ENCODE peak calls at places on chromosomes 1 and 21, in six cellular contexts. M is WTC11, J is endothelial cell of umbilical vein, P is H1, Q is HepG2, X is K562. V is an unnamed sample.

GRCh38 chr1:8382608-8383525 is 65.0 kb downstream of the SLC45A1 start:
- DNase-seq in Q (no peak), J (no peak), P (no peak), M (no peak), X (no peak), V (no peak)

GRCh38 chr1:62321438-62321837 is 2.2 kb upstream of the KANK4 start:
- DNase-seq in Q (no peak), X (no peak), J (no peak), M (no peak), P (no peak), V (peak; percentile 55)

GRCh38 chr1:50420689-50421365 is 2.4 kb downstream of the DMRTA2 start:
- DNase-seq in J (no peak), Q (no peak), P (peak; percentile 81), X (no peak), M (peak; percentile 70), V (no peak)

GRCh38 chr1:187044393-187044792 is 215.6 kb downstream of the PLA2G4A start:
- DNase-seq in P (no peak), X (no peak), Q (no peak), J (no peak), M (no peak), V (no peak)

GRCh38 chr21:35257413-35257812 is 208.3 kb upstream of the RUNX1 start:
- DNase-seq in Q (no peak), P (no peak), J (peak; percentile 97), M (no peak), X (no peak), V (peak; percentile 60)

GRCh38 chr1:47569681-47570470 is 132.0 kb downstream of the FOXD2 start:
- DNase-seq in M (peak; percentile 51), P (no peak), X (no peak), J (peak; percentile 93), Q (peak; percentile 64), V (peak; percentile 84)

GRCh38 chr1:169741666-169742394 is 8.0 kb upstream of the SELE start:
- DNase-seq in M (no peak), X (no peak), P (no peak), J (no peak), Q (no peak), V (no peak)

GRCh38 chr1:159916240-159917051 is 8.9 kb downstream of the TAGLN2 start:
- DNase-seq in X (no peak), M (no peak), Q (peak; percentile 60), J (peak; percentile 91), P (no peak), V (peak; percentile 94)

GRCh38 chr1:228937851-228938247 is 202.6 kb downstream of the RHOU start:
- DNase-seq in Q (no peak), M (no peak), X (no peak), P (no peak), J (no peak), V (no peak)

GRCh38 chr1:228937351-228937750 is 202.1 kb downstream of the RHOU start:
- DNase-seq in J (no peak), P (no peak), M (no peak), X (no peak), Q (no peak), V (no peak)

GRCh38 chr1:228935198-228935663 is 200.0 kb downstream of the RHOU start:
- DNase-seq in M (no peak), J (no peak), X (no peak), P (no peak), Q (peak; percentile 92), V (no peak)

GRCh38 chr1:228936881-228937280 is 201.6 kb downstream of the RHOU start:
- DNase-seq in P (no peak), J (no peak), M (no peak), X (no peak), Q (no peak), V (no peak)

GRCh38 chr1:228935855-228936727 is 200.8 kb downstream of the RHOU start:
- DNase-seq in X (no peak), M (no peak), Q (no peak), J (no peak), P (no peak), V (no peak)
- TF ChIP-seq JUN in X (no peak), M (no peak), Q (no peak), J (no peak), P (no peak), V (no peak)

DNA sequence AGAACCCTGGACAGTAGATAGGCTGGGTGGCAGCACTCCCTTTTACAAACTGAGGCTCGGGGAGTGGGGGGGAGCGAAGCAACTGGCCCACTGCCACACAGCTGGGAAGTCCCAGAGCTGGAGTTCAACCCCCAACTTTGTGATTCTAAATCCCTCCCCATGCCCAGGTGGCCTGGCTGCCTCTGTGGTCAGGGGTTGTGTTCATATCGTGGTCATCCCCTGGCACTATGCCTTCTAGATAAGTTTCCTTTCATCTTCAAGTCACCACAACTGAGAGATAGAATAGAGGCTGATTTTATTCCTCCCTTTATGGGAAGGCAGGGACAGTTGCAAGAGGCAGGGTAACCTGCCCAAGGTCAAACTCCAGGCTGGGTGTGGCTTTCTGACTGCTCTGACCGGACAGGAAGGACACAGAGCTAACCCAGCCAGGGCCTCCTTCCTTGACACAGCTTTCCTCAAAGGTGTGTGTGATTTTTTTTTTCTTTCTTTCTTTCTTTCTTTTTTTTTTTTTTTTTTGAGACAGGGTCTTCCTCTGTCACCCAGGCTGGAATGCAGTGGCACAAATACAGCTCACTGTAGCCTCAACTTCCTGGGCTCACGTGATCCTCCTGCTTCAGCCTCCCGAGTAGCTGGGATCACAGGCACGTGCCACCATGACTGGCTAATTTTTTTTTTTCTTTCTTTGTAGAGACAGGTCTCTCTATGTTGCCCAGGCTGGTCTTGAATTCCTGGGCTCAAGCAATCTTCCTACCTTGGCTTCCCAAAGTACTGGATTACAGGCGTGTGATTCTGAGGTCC is 18.4 kb upstream of the TNFRSF1B start:
- DNase-seq in J (no peak), M (no peak), P (no peak), Q (peak; percentile 25), X (peak; percentile 46), V (no peak)
- TF ChIP-seq JUN in J (no peak), M (no peak), P (no peak), Q (no peak), X (no peak), V (no peak)

DNA sequence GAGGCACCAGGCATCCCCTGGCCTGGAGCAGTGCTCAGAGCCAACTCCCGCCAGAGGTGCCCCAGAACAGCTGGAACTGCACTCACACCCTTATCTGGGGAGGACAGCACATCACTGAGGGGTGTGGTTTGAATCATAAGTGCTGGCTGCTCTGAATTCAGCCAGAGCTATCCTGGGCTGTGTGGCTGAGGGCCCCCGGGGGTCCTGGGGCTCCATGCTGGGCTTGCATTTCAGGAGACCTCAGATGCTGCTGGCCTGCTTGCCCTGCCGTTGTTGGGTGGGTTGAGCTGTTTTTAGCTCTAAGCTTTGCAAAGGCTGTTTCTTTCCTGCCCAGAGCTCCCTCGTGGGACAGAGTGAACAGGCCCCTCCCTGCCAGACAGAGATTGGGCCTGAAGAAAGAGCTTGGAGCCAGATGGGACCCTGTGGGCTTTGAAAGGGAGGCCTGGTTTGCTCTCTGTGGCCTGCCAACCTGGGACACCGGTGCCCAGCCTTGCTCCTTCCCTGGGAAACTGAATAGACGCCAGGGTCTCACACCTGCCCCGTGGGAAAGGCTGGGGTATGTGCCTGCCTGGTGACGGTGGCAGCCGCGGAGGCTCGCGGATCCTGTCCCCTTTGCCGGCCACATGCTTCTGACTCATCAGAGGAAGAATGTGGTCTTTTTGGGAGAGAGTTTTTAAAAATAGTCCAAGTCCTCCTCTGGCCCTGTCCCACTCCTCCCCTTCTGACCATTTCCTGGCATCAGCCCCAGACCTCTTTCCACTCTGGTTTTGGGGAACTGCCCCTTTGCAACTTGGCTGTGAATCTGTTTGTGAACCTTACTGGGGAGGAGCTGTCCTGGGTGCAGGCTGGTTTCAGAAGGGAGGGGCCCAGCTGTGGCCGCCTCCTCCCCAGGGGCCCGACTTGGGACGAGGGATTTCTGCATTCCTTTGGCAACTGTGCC is 30.0 kb downstream of the ARHGEF10L start:
- DNase-seq in M (no peak), Q (peak; percentile 44), X (peak; percentile 77), P (no peak), J (no peak), V (no peak)
- TF ChIP-seq JUN in M (no peak), Q (no peak), X (no peak), P (no peak), J (no peak), V (no peak)

DNA sequence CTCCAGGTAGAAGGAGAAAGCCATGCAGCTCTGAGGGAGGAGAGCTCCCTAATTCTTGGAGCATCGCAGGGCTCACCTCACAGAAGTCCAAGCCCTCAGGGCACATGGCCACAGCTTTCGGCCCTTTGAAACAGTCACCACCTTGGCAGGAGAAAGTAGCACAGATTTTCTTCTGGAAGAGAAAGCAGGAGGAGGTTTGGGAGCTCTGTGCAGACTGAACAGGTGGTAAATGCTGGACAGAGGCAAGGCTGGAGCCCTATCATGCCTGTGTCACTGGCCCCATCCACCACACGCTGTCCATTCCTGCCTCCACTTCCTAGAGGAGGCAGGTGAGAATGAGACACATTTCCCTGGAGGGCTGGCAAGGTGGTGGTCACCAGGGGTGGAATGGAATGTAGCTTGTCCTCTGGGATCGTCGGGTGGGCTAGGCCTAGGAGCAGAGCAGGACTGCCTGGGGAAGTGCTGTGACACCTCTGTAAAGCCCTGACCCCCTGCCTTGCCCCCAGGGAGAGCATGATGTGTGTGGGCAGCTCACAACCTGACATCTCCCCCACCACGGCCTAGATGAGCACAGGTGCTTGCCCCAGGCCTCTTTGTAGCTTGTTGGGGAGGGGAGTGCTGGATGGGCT is 2.8 kb upstream of the INPP5B start:
- DNase-seq in P (no peak), J (no peak), Q (no peak), M (no peak), X (no peak), V (no peak)
- TF ChIP-seq JUN in P (no peak), J (no peak), Q (no peak), M (no peak), X (no peak), V (no peak)

GRCh38 chr21:33975548-33976081 is 60.0 kb upstream of the ATP5PO start:
- DNase-seq in P (peak; percentile 39), Q (no peak), X (no peak), J (no peak), M (no peak), V (no peak)
- TF ChIP-seq JUN in P (no peak), Q (no peak), X (no peak), J (no peak), M (no peak), V (no peak)

DNA sequence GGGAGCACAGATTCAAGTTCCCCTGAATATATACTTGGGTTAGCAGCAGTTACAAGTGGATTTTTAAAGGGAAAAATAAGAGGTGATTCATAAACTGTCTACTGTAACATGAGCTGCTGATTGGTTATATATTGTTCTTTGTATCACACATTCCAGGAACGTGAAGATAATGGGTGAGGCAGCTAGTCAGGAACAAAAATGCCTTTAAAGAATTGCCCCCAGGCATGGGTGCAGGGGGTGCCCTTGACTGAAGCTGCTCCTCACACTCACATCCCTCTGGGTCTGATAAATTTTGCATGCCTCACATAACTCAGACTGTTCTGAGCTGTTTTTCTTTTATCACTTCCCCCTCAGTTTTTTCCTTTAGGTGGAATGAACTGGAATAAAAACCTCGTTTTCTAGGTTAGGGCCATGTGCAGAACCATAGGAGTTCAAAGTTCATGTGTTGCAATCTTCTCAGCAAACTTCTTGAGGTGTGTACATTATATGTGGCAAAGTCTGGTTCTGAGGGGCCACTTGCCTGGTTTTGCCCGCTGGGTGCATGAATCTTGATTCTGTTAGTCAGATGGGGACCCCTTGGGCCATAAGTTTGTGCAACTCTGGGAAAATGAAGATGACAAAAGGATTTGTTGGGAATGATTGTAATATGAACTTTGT is 21.1 kb downstream of the TBX19 start:
- DNase-seq in M (no peak), P (no peak), X (no peak), Q (peak; percentile 6), J (no peak), V (peak; percentile 77)
- TF ChIP-seq JUN in M (no peak), P (no peak), X (no peak), Q (no peak), J (no peak), V (peak; percentile 60)